ENCODE peak calls at places on chromosome 7, in five cellular contexts. E is colonic mucosa; V is CD8-positive, alpha-beta memory T cell; Y is pancreas; N is MG63. W is an unnamed sample.

GRCh38 chr7:158259671-158260423 is 327.8 kb downstream of the PTPRN2 start:
- DNase-seq in E (no peak), V (no peak), Y (no peak), N (no peak), W (no peak)

GRCh38 chr7:89584896-89585295 is 569.4 kb upstream of the STEAP1 start:
- DNase-seq in E (no peak), V (no peak), Y (no peak), N (no peak), W (no peak)

GRCh38 chr7:152537639-152538038 is 101.8 kb upstream of the KMT2C start:
- DNase-seq in E (no peak), V (no peak), Y (no peak), N (no peak), W (no peak)

GRCh38 chr7:90594791-90595317 is 1.3 kb upstream of the CDK14 start:
- DNase-seq in E (no peak), V (no peak), Y (no peak), N (peak), W (peak)

GRCh38 chr7:78395298-78396120 is 596.9 kb downstream of the PHTF2 start:
- DNase-seq in E (no peak), V (no peak), Y (no peak), N (no peak), W (no peak)

GRCh38 chr7:23544913-23545354 is 13.2 kb upstream of the TRA2A start:
- DNase-seq in E (no peak), V (no peak), Y (peak), N (no peak), W (peak)

GRCh38 chr7:126702242-126703016 is 550.3 kb downstream of the GRM8 start:
- DNase-seq in E (no peak), V (no peak), Y (no peak), N (no peak), W (no peak)

GRCh38 chr7:141776374-141776773 is at the start of gene TAS2R4:
- DNase-seq in E (no peak), V (no peak), Y (no peak), N (no peak), W (no peak)

GRCh38 chr7:45569290-45569685 is 4.9 kb upstream of the ADCY1 start:
- DNase-seq in E (no peak), V (no peak), Y (no peak), N (no peak), W (no peak)

GRCh38 chr7:29607259-29607658 is 43.6 kb downstream of the PRR15 start:
- DNase-seq in E (no peak), V (no peak), Y (no peak), N (no peak), W (no peak)

GRCh38 chr7:44769381-44770209 is 20.9 kb downstream of the ZMIZ2 start:
- DNase-seq in E (no peak), V (peak), Y (no peak), N (no peak), W (peak)

GRCh38 chr7:23685770-23686169 is 5.8 kb downstream of the FAM221A start:
- DNase-seq in E (no peak), V (no peak), Y (no peak), N (no peak), W (peak)

GRCh38 chr7:149257146-149257545 is 4.8 kb upstream of the ZNF783 start:
- DNase-seq in E (no peak), V (no peak), Y (no peak), N (no peak), W (peak)

GRCh38 chr7:47326808-47327207 is 255.1 kb downstream of the TNS3 start:
- DNase-seq in E (peak), V (no peak), Y (no peak), N (peak), W (no peak)
- H3K4me3 ChIP-seq in E (no peak), V (no peak), Y (no peak), N (no peak), W (no peak)

GRCh38 chr7:47535033-47535703 is 46.7 kb downstream of the TNS3 start:
- DNase-seq in E (no peak), V (no peak), Y (no peak), N (no peak), W (no peak)

GRCh38 chr7:47536705-47537611 is 45.0 kb downstream of the TNS3 start:
- DNase-seq in E (peak), V (no peak), Y (peak), N (no peak), W (no peak)

GRCh38 chr7:47537716-47538640 is 43.9 kb downstream of the TNS3 start:
- DNase-seq in E (no peak), V (no peak), Y (no peak), N (no peak), W (no peak)

GRCh38 chr7:47534322-47535032 is 47.4 kb downstream of the TNS3 start:
- DNase-seq in E (no peak), V (no peak), Y (no peak), N (no peak), W (peak)

DNA sequence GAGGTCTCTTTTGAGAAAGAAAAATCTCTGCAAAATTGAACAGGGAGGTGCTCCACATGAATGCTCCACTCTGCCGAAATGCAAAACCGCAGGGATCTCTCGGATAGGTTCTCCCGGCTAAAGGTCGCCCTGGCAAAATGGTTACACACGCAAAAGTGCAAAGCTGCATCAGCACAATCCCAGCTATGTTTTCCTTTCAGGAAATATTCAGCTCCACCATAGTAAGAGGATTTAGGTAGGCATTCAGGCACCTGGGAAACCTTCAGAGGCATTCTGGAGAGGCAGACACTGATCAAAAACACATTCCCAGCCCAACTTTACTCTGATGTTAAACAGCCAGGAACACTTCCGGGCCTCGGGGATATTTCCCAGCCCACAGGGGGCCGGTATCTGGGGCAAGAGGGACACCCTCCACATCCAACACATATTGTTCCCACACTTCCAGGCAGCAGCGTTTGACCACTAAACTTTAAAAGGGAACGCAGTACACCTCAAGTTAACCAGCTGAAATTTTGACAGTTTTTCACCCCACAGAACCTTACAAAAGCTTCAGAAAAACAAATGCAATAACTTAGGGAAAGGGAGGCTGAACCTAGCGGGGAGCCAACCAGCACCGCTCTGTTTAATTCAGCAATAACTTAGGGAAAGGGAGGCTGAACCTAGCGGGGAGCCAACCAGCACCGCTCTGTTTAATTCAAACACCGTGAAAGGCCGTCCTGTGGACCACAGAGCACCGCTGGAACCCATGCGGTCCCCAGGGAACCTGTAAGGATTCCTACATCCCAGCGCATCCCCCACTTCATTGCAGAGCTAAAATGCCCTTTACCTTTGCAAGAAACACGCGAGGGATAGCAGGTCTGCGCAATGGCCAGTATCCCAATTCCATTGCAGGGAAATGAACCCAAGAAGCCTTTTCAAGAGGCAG is 45.9 kb downstream of the TNS3 start:
- DNase-seq in E (no peak), V (no peak), Y (no peak), N (no peak), W (no peak)
- H3K4me3 ChIP-seq in E (no peak), V (no peak), Y (no peak), N (no peak), W (no peak)

DNA sequence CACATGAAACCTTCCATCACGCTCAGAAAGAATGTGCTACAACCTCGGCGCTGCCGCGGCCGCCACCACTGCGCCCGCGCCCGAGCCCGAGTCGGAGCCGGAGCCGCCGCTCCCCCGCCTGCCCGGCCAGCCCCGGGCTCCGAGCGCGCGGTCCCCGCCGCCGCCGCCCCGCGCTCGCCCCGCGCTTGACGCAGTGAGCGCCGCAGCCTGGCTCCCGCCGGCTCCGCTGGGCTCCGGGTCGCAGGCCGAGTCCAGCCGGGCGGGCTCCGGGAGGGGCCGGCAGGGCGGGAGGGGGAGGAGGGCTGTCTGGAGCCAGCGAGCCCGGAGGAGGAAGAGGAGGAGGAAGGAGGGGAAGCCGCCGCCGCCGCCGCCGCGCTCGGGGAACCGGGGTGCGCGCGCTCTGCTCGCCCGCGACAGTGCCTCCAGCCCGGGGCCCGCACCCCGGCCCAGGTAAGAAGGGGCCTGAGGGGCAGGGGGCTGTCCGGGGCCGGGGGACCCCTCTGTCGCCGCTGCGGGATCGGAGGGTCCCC is 4.3 kb upstream of the ELFN1 start:
- DNase-seq in E (no peak), V (no peak), Y (no peak), N (peak), W (peak)
- H3K4me3 ChIP-seq in E (peak), V (no peak), Y (peak), N (peak), W (no peak)

DNA sequence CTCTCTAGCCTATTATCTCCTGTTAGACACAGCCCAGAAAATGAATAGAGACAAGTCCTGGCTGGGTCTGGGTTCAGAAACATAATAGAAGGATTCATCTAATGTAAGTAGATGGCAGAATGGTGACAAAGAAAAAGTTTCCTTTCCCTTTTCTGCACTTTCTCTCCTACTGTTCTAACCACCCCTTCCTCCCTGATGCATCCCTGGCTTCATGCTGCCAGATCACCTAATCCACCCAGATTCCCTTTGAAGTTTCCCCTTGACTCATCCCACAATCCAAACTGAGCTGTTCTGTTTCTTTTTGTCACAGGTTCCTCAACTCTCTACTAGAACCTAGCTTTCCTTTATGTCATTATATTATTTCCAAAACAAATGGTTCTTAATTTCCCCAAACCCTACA is 1.1 kb upstream of the MACC1 start:
- DNase-seq in E (no peak), V (no peak), Y (no peak), N (no peak), W (peak)
- H3K4me3 ChIP-seq in E (no peak), V (no peak), Y (peak), N (no peak), W (no peak)

GRCh38 chr7:65980478-65981250 is 1.3 kb downstream of the GUSB start:
- DNase-seq in E (peak), V (peak), Y (peak), N (peak), W (no peak)
- H3K4me3 ChIP-seq in E (peak), V (peak), Y (peak), N (peak), W (peak)

GRCh38 chr7:26361637-26362036 is 70.0 kb downstream of the SNX10 start:
- DNase-seq in E (no peak), V (no peak), Y (no peak), N (no peak), W (no peak)
- H3K4me3 ChIP-seq in E (no peak), V (no peak), Y (no peak), N (no peak), W (no peak)

DNA sequence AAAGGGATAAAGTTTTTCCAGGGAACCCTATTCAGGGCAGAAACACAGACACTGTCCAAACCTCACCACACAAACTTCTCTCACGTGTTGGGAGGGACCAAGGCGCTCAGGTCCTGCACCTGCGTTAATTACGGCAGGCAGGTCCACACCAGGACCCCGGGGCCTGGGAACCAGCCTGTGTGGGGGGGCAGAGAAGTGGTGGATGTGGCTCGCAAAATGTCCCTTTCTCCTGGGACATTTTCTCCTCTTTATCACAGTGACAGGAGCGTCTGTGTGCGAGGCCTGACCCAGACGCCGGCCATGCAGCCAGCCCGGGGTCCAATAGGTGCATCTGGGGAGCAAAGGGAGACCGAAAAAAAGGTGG is 73.4 kb upstream of the ZNF722 start:
- DNase-seq in E (peak), V (no peak), Y (peak), N (no peak), W (no peak)
- H3K4me3 ChIP-seq in E (peak), V (peak), Y (peak), N (no peak), W (no peak)

DNA sequence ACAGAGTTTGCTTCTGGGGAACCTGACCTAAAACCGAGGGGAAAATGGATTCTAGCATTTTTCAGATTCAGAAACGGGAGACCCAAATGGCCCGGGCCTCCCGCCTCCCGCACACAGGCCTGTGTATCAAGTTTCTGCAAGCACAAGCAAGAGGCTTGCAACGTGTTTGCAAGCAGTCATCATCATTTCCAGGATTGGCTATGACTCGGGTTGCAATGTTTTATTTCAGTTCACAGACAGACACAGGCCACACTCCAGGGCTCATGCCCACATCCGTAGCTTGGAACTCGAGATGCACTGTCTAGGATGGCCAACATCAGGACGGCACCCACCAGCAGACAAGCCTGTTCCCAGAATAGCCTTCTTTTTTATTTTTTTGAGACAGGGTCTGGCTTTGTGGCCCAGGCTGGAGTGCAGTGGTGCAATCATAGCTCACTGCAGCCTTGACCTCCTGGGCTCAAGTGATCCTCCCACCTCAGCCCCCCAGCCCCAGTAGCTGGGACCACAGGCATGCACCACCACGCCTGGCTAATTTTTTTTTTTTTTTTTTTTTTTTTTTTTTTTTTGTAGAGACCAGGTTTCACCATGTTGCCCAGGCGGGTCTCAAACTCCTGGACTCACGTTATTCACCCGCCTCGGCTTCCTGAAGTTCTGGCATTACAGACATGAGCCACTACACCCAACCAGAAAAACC is 68.1 kb upstream of the FOXK1 start:
- DNase-seq in E (no peak), V (no peak), Y (no peak), N (peak), W (peak)
- H3K4me3 ChIP-seq in E (no peak), V (no peak), Y (no peak), N (peak), W (no peak)

DNA sequence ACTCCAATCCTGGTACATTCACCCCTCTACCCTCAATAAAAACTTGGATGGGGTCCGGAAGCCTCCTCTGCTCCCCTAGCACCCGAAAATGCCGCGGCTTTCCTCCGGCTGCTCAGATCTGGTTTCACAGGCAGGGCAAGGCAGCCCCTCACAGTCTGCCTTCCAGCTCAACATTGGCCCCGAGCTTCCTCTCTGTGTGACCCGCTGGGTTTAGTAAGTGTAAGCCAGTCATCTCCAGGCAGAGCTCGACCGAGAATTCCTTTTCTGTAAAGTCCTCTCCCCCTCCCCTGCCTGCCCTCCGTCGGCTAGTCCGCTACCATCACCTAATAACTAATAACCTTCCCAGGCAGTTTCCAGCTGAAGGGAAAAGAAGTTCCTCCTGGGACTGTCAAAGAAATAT is 3.4 kb downstream of the INHBA start:
- DNase-seq in E (no peak), V (no peak), Y (no peak), N (no peak), W (no peak)
- H3K4me3 ChIP-seq in E (no peak), V (no peak), Y (peak), N (no peak), W (peak)

GRCh38 chr7:40611472-40611871 is 476.7 kb downstream of the SUGCT start:
- DNase-seq in E (no peak), V (no peak), Y (no peak), N (no peak), W (no peak)

GRCh38 chr7:40604601-40605438 is 470.0 kb downstream of the SUGCT start:
- DNase-seq in E (peak), V (no peak), Y (peak), N (no peak), W (no peak)

GRCh38 chr7:40612298-40612697 is 477.5 kb downstream of the SUGCT start:
- DNase-seq in E (no peak), V (no peak), Y (no peak), N (no peak), W (no peak)

GRCh38 chr7:40608321-40609075 is 473.7 kb downstream of the SUGCT start:
- DNase-seq in E (no peak), V (no peak), Y (no peak), N (no peak), W (peak)
- H3K4me3 ChIP-seq in E (no peak), V (no peak), Y (no peak), N (no peak), W (no peak)